ENCODE peak calls at places on chromosomes 13 and 19, in five cellular contexts. Z is amniotic epithelial cell, K is AG08396, P is fibroblast of the conjunctiva, I is foreskin fibroblast. F is an unnamed sample.

GRCh38 chr19:39557791-39558622 is 18.0 kb upstream of the EID2 start:
- DNase-seq in Z (no peak), I (no peak), P (no peak), K (no peak), F (no peak)

GRCh38 chr19:38698225-38699026 is 45.8 kb downstream of the CAPN12 start:
- DNase-seq in Z (peak; percentile 34), I (no peak), P (no peak), K (no peak), F (no peak)

GRCh38 chr13:114082849-114083645 is 49.4 kb downstream of the RASA3 start:
- DNase-seq in P (no peak), K (no peak), Z (no peak), I (no peak), F (no peak)

GRCh38 chr13:114179087-114179658 is at the start of gene CFAP97D2:
- DNase-seq in I (no peak), P (no peak), K (no peak), Z (no peak), F (no peak)

GRCh38 chr19:32870154-32870573 is 597 bp upstream of the SLC7A9 start:
- DNase-seq in Z (no peak), I (no peak), K (no peak), P (no peak), F (no peak)

GRCh38 chr19:40403262-40403984 is 9.8 kb downstream of the PRX start:
- DNase-seq in Z (peak; percentile 91), P (peak; percentile 78), I (peak; percentile 84), K (peak; percentile 96), F (peak; percentile 59)

GRCh38 chr13:109058071-109058470 is 428.7 kb downstream of the MYO16 start:
- DNase-seq in Z (no peak), P (no peak), I (no peak), K (no peak), F (no peak)

GRCh38 chr13:95201814-95202521 is 99.3 kb downstream of the ABCC4 start:
- DNase-seq in I (peak; percentile 68), P (no peak), Z (peak; percentile 48), K (no peak), F (peak; percentile 15)

GRCh38 chr13:29435125-29435911 is 160.2 kb downstream of the SLC7A1 start:
- DNase-seq in Z (peak; percentile 98), P (peak; percentile 72), K (peak; percentile 68), I (peak; percentile 82), F (peak; percentile 73)

GRCh38 chr13:43405457-43405856 is 381.3 kb downstream of the ENOX1 start:
- DNase-seq in Z (peak; percentile 96), P (no peak), I (peak; percentile 21), K (peak; percentile 29), F (peak; percentile 24)

GRCh38 chr13:26457212-26457611 is 100.3 kb upstream of the WASF3 start:
- DNase-seq in P (no peak), I (peak; percentile 10), K (no peak), Z (no peak), F (no peak)

GRCh38 chr19:7386308-7386707 is 37.6 kb downstream of the ARHGEF18 start:
- DNase-seq in Z (no peak), K (no peak), P (no peak), I (no peak), F (no peak)

GRCh38 chr19:3949997-3950859 is 17.4 kb downstream of the NMRK2 start:
- DNase-seq in Z (no peak), I (no peak), K (no peak), P (no peak), F (no peak)

GRCh38 chr13:30800107-30800506 is 64.8 kb downstream of the ALOX5AP start:
- DNase-seq in Z (no peak), I (no peak), P (no peak), K (no peak), F (no peak)

GRCh38 chr19:48175578-48175977 is 5.1 kb downstream of the ZSWIM9 start:
- DNase-seq in P (no peak), Z (no peak), K (no peak), I (no peak), F (no peak)

GRCh38 chr13:22726721-22727120 is 454.1 kb upstream of the SGCG start:
- DNase-seq in P (no peak), Z (no peak), I (no peak), K (no peak), F (no peak)

GRCh38 chr13:22915442-22916082 is 265.2 kb upstream of the SGCG start:
- DNase-seq in I (peak; percentile 3), K (peak; percentile 63), P (peak; percentile 34), Z (peak; percentile 78), F (no peak)

GRCh38 chr19:20186163-20186562 is 19.1 kb downstream of the ZNF486 start:
- DNase-seq in I (no peak), P (no peak), Z (no peak), K (no peak), F (peak; percentile 2)

GRCh38 chr19:45973564-45974338 is at the start of gene NOVA2:
- DNase-seq in Z (peak; percentile 28), P (peak; percentile 17), K (peak; percentile 87), I (peak; percentile 48), F (no peak)

GRCh38 chr13:97834255-97834654 is 119.2 kb upstream of the IPO5 start:
- DNase-seq in K (no peak), Z (no peak), I (no peak), P (no peak), F (no peak)

GRCh38 chr13:52447815-52448552 is 2.5 kb downstream of the VPS36 start:
- DNase-seq in I (no peak), P (no peak), Z (no peak), K (no peak), F (no peak)

GRCh38 chr13:93146584-93147292 is 79.9 kb upstream of the GPC6 start:
- DNase-seq in P (peak; percentile 3), Z (peak; percentile 95), I (peak; percentile 27), K (no peak), F (no peak)

GRCh38 chr19:14943601-14944000 is 2.3 kb downstream of the OR7C2 start:
- DNase-seq in Z (peak; percentile 3), I (peak; percentile 0), K (no peak), P (no peak), F (no peak)

GRCh38 chr13:44388427-44388826 is 14.8 kb downstream of the SERP2 start:
- DNase-seq in Z (no peak), K (no peak), P (no peak), I (no peak), F (no peak)

GRCh38 chr19:6737873-6738725 is 719 bp upstream of the GPR108 start:
- DNase-seq in I (peak; percentile 75), P (peak; percentile 74), K (peak; percentile 74), Z (peak; percentile 79), F (peak; percentile 60)

GRCh38 chr19:46607441-46607841 is 6.3 kb downstream of the CALM3 start:
- DNase-seq in I (no peak), Z (no peak), K (no peak), P (no peak), F (no peak)

F was measured in GM04504.